ENCODE peak calls at places on chromosomes 16 and 17, in eight cellular contexts. L is HFF-Myc; Q is fibroblast of lung; O is mesenteric fat pad; W is fibroblast of pulmonary artery; T is stimulated activated CD4-positive, alpha-beta T cell treated with anti-CD3 and anti-CD28 coated beads, Interleukin-15, amount 100 ng/mL, for 1 hour; S is heart left ventricle; X is COR-L47. Y is an unnamed sample.
A peak's percentile ranks its signal among the peaks of the same experiment; 100 is the strongest.

GRCh38 chr17:47733414-47734288 is 615 bp downstream of the TBX21 start:
- DNase-seq in L (no peak), Q (no peak), O (peak; percentile 68), W (no peak), T (no peak), S (no peak), X (no peak), Y (no peak)

GRCh38 chr16:3610698-3611144 is 685 bp downstream of the SLX4 start:
- DNase-seq in L (no peak), Q (peak; percentile 17), O (no peak), W (peak; percentile 3), T (no peak), S (no peak), X (no peak), Y (no peak)

GRCh38 chr17:36856921-36857381 is 80.3 kb upstream of the LHX1 start:
- DNase-seq in L (no peak), Q (no peak), O (no peak), W (no peak), T (no peak), S (no peak), X (no peak), Y (peak; percentile 62)

GRCh38 chr17:55458977-55459376 is 37.3 kb upstream of the MMD start:
- DNase-seq in L (no peak), Q (peak; percentile 79), O (no peak), W (peak; percentile 57), T (peak; percentile 30), S (no peak), X (no peak), Y (no peak)

GRCh38 chr17:73401911-73402310 is 90.1 kb upstream of the CDC42EP4 start:
- DNase-seq in L (no peak), Q (peak; percentile 29), O (no peak), W (peak; percentile 32), T (no peak), S (peak; percentile 81), X (no peak), Y (peak; percentile 26)

GRCh38 chr17:16377804-16378400 is 3.0 kb upstream of the UBB start:
- DNase-seq in L (no peak), Q (peak; percentile 63), O (no peak), W (peak; percentile 78), T (no peak), S (no peak), X (no peak), Y (no peak)

GRCh38 chr16:19130385-19130784 is 16.6 kb downstream of the ITPRIPL2 start:
- DNase-seq in L (no peak), Q (no peak), O (no peak), W (no peak), T (no peak), S (peak; percentile 12), X (no peak), Y (no peak)

GRCh38 chr16:21242756-21243155 is 9.3 kb downstream of the ANKS4B start:
- DNase-seq in L (no peak), Q (no peak), O (no peak), W (peak; percentile 62), T (no peak), S (no peak), X (no peak), Y (no peak)

GRCh38 chr17:76841776-76842405 is 26.3 kb upstream of the MGAT5B start:
- DNase-seq in L (no peak), Q (no peak), O (no peak), W (no peak), T (no peak), S (no peak), X (peak; percentile 80), Y (no peak)

GRCh38 chr17:21313320-21313719 is 28.8 kb downstream of the MAP2K3 start:
- DNase-seq in L (no peak), Q (no peak), O (peak; percentile 67), W (no peak), T (no peak), S (no peak), X (no peak), Y (no peak)

GRCh38 chr17:38578229-38578628 is 27.5 kb downstream of the SRCIN1 start:
- DNase-seq in L (no peak), Q (no peak), O (no peak), W (no peak), T (no peak), S (no peak), X (no peak), Y (no peak)

GRCh38 chr16:30335598-30336474 is 19.3 kb downstream of the CD2BP2 start:
- DNase-seq in L (no peak), Q (peak; percentile 29), O (no peak), W (peak; percentile 28), T (no peak), S (peak; percentile 56), X (no peak), Y (no peak)

GRCh38 chr17:46873941-46874645 is 22.7 kb downstream of the WNT9B start:
- DNase-seq in L (no peak), Q (no peak), O (no peak), W (no peak), T (no peak), S (no peak), X (no peak), Y (no peak)

Y was measured in NCI-H526 treated with DMSO at 0.1 percent for 48 hours.